ENCODE peak calls at places on chromosome 5, in four cellular contexts. One of them, this sample, is unnamed.

GRCh38 chr5:10541247-10541646 is 22.6 kb upstream of the ANKRD33B start:
- DNase-seq in H1: no peak
- DNase-seq in HCT116: no peak
- DNase-seq in GM12878: no peak
- DNase-seq in this sample: no peak

GRCh38 chr5:3381206-3381825 is 214.3 kb upstream of the IRX1 start:
- DNase-seq in HCT116: no peak
- DNase-seq in H1: no peak
- DNase-seq in GM12878: no peak
- DNase-seq in this sample: no peak

GRCh38 chr5:111299067-111299481 is 74.9 kb downstream of the CAMK4 start:
- DNase-seq in H1: no peak
- DNase-seq in GM12878: no peak
- DNase-seq in HCT116: no peak
- DNase-seq in this sample: no peak

GRCh38 chr5:43192558-43193170 is 639 bp downstream of the NIM1K start:
- DNase-seq in HCT116: no peak
- DNase-seq in GM12878: no peak
- DNase-seq in H1: peak
- DNase-seq in this sample: no peak

GRCh38 chr5:3186711-3187450 is 408.8 kb upstream of the IRX1 start:
- DNase-seq in GM12878: no peak
- DNase-seq in HCT116: no peak
- DNase-seq in H1: no peak
- DNase-seq in this sample: no peak

GRCh38 chr5:107218457-107219193 is 452.1 kb downstream of the EFNA5 start:
- DNase-seq in GM12878: no peak
- DNase-seq in H1: no peak
- DNase-seq in HCT116: no peak
- DNase-seq in this sample: no peak

GRCh38 chr5:14870347-14871083 is 1.1 kb downstream of the ANKH start:
- DNase-seq in H1: no peak
- DNase-seq in HCT116: no peak
- DNase-seq in GM12878: no peak
- DNase-seq in this sample: no peak

GRCh38 chr5:122844136-122844915 is 1.1 kb upstream of the SNX24 start:
- DNase-seq in H1: no peak
- DNase-seq in HCT116: no peak
- DNase-seq in GM12878: no peak
- DNase-seq in this sample: peak

GRCh38 chr5:139863361-139863760 is 67.8 kb downstream of the PSD2 start:
- DNase-seq in GM12878: no peak
- DNase-seq in HCT116: no peak
- DNase-seq in H1: no peak
- DNase-seq in this sample: no peak

GRCh38 chr5:34452170-34452828 is 203.8 kb upstream of the RAI14 start:
- DNase-seq in GM12878: no peak
- DNase-seq in HCT116: peak
- DNase-seq in H1: no peak
- DNase-seq in this sample: peak

GRCh38 chr5:132773601-132774355 is 3.3 kb downstream of the SEPTIN8 start:
- DNase-seq in GM12878: no peak
- DNase-seq in H1: no peak
- DNase-seq in HCT116: no peak
- DNase-seq in this sample: peak

GRCh38 chr5:148820778-148821395 is 5.5 kb upstream of the ADRB2 start:
- DNase-seq in HCT116: peak
- DNase-seq in GM12878: no peak
- DNase-seq in H1: no peak
- DNase-seq in this sample: peak

GRCh38 chr5:41510176-41510831 is at the start of gene PLCXD3:
- DNase-seq in H1: peak
- DNase-seq in GM12878: no peak
- DNase-seq in HCT116: no peak
- DNase-seq in this sample: no peak

GRCh38 chr5:113255105-113255504 is 179.7 kb downstream of the TSSK1B start:
- DNase-seq in GM12878: no peak
- DNase-seq in H1: no peak
- DNase-seq in HCT116: no peak
- DNase-seq in this sample: no peak
- TF ChIP-seq EGR1 in GM12878: no peak
- TF ChIP-seq EGR1 in H1: no peak
- TF ChIP-seq EGR1 in HCT116: no peak
- TF ChIP-seq EGR1 in this sample: no peak

GRCh38 chr5:147481857-147482256 is 28.0 kb downstream of the DPYSL3 start:
- DNase-seq in H1: no peak
- DNase-seq in GM12878: peak
- DNase-seq in HCT116: no peak
- DNase-seq in this sample: no peak
- TF ChIP-seq EGR1 in H1: no peak
- TF ChIP-seq EGR1 in GM12878: no peak
- TF ChIP-seq EGR1 in HCT116: no peak
- TF ChIP-seq EGR1 in this sample: no peak

GRCh38 chr5:73152411-73153388 is 20.3 kb upstream of the TMEM174 start:
- DNase-seq in GM12878: no peak
- DNase-seq in H1: no peak
- DNase-seq in HCT116: peak
- DNase-seq in this sample: no peak

GRCh38 chr5:73149540-73149939 is 23.5 kb upstream of the TMEM174 start:
- DNase-seq in HCT116: no peak
- DNase-seq in H1: no peak
- DNase-seq in GM12878: no peak
- DNase-seq in this sample: peak

GRCh38 chr5:73153513-73153912 is 19.5 kb upstream of the TMEM174 start:
- DNase-seq in H1: no peak
- DNase-seq in GM12878: no peak
- DNase-seq in HCT116: no peak
- DNase-seq in this sample: no peak

GRCh38 chr5:73151733-73152410 is 21.1 kb upstream of the TMEM174 start:
- DNase-seq in H1: no peak
- DNase-seq in HCT116: no peak
- DNase-seq in GM12878: no peak
- DNase-seq in this sample: no peak

GRCh38 chr5:73150872-73151271 is 22.1 kb upstream of the TMEM174 start:
- DNase-seq in GM12878: no peak
- DNase-seq in HCT116: no peak
- DNase-seq in H1: no peak
- DNase-seq in this sample: no peak
- TF ChIP-seq EGR1 in GM12878: no peak
- TF ChIP-seq EGR1 in HCT116: no peak
- TF ChIP-seq EGR1 in H1: no peak
- TF ChIP-seq EGR1 in this sample: no peak

GRCh38 chr5:178784391-178784790 is 53.9 kb upstream of the ZNF354A start:
- DNase-seq in HCT116: no peak
- DNase-seq in H1: no peak
- DNase-seq in GM12878: no peak
- DNase-seq in this sample: no peak
- TF ChIP-seq EGR1 in HCT116: no peak
- TF ChIP-seq EGR1 in H1: no peak
- TF ChIP-seq EGR1 in GM12878: no peak
- TF ChIP-seq EGR1 in this sample: no peak

GRCh38 chr5:113067635-113068344 is 91.2 kb downstream of the DCP2 start:
- DNase-seq in HCT116: no peak
- DNase-seq in H1: no peak
- DNase-seq in GM12878: no peak
- DNase-seq in this sample: no peak

GRCh38 chr5:113075019-113075418 is 98.4 kb downstream of the DCP2 start:
- DNase-seq in H1: no peak
- DNase-seq in GM12878: no peak
- DNase-seq in HCT116: no peak
- DNase-seq in this sample: no peak

GRCh38 chr5:113068559-113068958 is 92.0 kb downstream of the DCP2 start:
- DNase-seq in H1: no peak
- DNase-seq in GM12878: no peak
- DNase-seq in HCT116: no peak
- DNase-seq in this sample: no peak

GRCh38 chr5:113070901-113071300 is 94.3 kb downstream of the DCP2 start:
- DNase-seq in H1: no peak
- DNase-seq in HCT116: no peak
- DNase-seq in GM12878: no peak
- DNase-seq in this sample: no peak

DNA sequence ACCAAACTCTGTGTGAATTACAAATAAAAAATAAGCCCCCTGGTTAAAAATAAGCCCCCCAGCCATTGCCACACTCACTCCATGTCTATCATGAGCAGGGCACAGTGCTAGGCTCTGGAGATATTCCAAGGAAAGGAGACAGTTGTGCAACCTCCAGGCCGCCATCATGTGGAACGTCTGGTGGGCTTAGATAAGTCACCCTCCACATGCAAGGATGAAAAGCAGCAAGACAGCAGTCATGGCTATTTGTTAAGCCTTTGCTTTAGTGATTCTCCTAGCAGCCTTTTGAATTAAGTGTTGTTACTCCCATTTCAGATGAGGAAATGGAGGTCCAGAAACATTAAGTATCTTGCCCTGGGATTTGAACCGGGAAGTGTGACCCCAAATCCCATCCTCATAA is 94.8 kb downstream of the DCP2 start:
- DNase-seq in H1: no peak
- DNase-seq in HCT116: no peak
- DNase-seq in GM12878: no peak
- DNase-seq in this sample: peak
- TF ChIP-seq EGR1 in H1: no peak
- TF ChIP-seq EGR1 in HCT116: no peak
- TF ChIP-seq EGR1 in GM12878: no peak
- TF ChIP-seq EGR1 in this sample: no peak

GRCh38 chr5:1174122-1174936 is 27.1 kb upstream of the SLC6A19 start:
- DNase-seq in GM12878: no peak
- DNase-seq in H1: peak
- DNase-seq in HCT116: peak
- DNase-seq in this sample: peak
- TF ChIP-seq EGR1 in GM12878: no peak
- TF ChIP-seq EGR1 in H1: no peak
- TF ChIP-seq EGR1 in HCT116: no peak
- TF ChIP-seq EGR1 in this sample: no peak

This sample was measured in K562.